ENCODE peak calls at places on chromosomes 7 and 10, in six cellular contexts. N is AG08396; F is thyroid gland; C is breast epithelium; P is GM12865; H is stimulated activated CD4-positive, alpha-beta T cell treated with anti-CD3 and anti-CD28 coated beads, Interleukin-2, amount 100 ng/mL, for 24 hours. K is an unnamed sample.

GRCh38 chr7:50266893-50267386 is 37.6 kb upstream of the IKZF1 start:
- DNase-seq in N (no peak), F (no peak), C (no peak), P (peak; percentile 83), H (peak; percentile 78), K (no peak)

GRCh38 chr10:17805921-17806577 is 3.1 kb upstream of the MRC1 start:
- DNase-seq in N (no peak), F (no peak), C (no peak), P (peak; percentile 47), H (peak; percentile 20), K (no peak)

GRCh38 chr7:101743241-101743994 is 74.0 kb upstream of the CUX1 start:
- DNase-seq in N (peak; percentile 81), F (peak; percentile 37), C (no peak), P (peak; percentile 81), H (peak; percentile 59), K (peak; percentile 84)

GRCh38 chr10:49519717-49520116 is 19.2 kb downstream of the ERCC6 start:
- DNase-seq in N (no peak), F (peak; percentile 86), C (no peak), P (no peak), H (no peak), K (no peak)

GRCh38 chr10:493391-494148 is 195.9 kb downstream of the DIP2C start:
- DNase-seq in N (no peak), F (no peak), C (no peak), P (no peak), H (no peak), K (no peak)

GRCh38 chr7:21383833-21384220 is 44.1 kb upstream of the SP4 start:
- DNase-seq in N (no peak), F (no peak), C (no peak), P (peak; percentile 68), H (no peak), K (no peak)

GRCh38 chr10:132236881-132237280 is 50.1 kb downstream of the DPYSL4 start:
- DNase-seq in N (no peak), F (no peak), C (no peak), P (no peak), H (no peak), K (no peak)

GRCh38 chr7:51451751-51452465 is 135.3 kb upstream of the COBL start:
- DNase-seq in N (no peak), F (no peak), C (no peak), P (no peak), H (no peak), K (no peak)

GRCh38 chr10:133028956-133029355 is 58.8 kb upstream of the ADGRA1 start:
- DNase-seq in N (no peak), F (no peak), C (no peak), P (no peak), H (no peak), K (no peak)

GRCh38 chr10:28785018-28785417 is 107.7 kb downstream of the BAMBI start:
- DNase-seq in N (no peak), F (no peak), C (no peak), P (no peak), H (no peak), K (no peak)

GRCh38 chr10:75401569-75402485 is at the start of gene ZNF503:
- DNase-seq in N (peak; percentile 96), F (peak; percentile 99), C (peak; percentile 94), P (peak; percentile 84), H (peak; percentile 48), K (peak; percentile 96)

GRCh38 chr7:43522406-43523156 is 60.3 kb upstream of the STK17A start:
- DNase-seq in N (peak; percentile 69), F (no peak), C (no peak), P (no peak), H (no peak), K (peak; percentile 85)

GRCh38 chr7:123492485-123492884 is 41.9 kb downstream of the IQUB start:
- DNase-seq in N (no peak), F (no peak), C (no peak), P (peak; percentile 8), H (no peak), K (no peak)

GRCh38 chr7:151813997-151814396 is 62.9 kb downstream of the PRKAG2 start:
- DNase-seq in N (no peak), F (no peak), C (no peak), P (no peak), H (no peak), K (no peak)